ENCODE peak calls at places on chromosomes 6 and 20, in five cellular contexts. R, Y, N, Q and B are unnamed samples.

GRCh38 chr6:5219292-5219691 is 41.5 kb downstream of the LYRM4 start:
- DNase-seq in N (no peak), Q (no peak), Y (no peak), R (no peak), B (no peak)

GRCh38 chr6:75546401-75546800 is 52.8 kb upstream of the FILIP1 start:
- DNase-seq in Y (peak; percentile 30), R (no peak), Q (peak; percentile 50), N (no peak), B (peak; percentile 12)

GRCh38 chr6:81937296-81937937 is 184.9 kb upstream of the TENT5A start:
- DNase-seq in N (no peak), Y (peak; percentile 49), Q (peak; percentile 36), R (no peak), B (peak; percentile 22)

GRCh38 chr6:138944412-138944811 is 43.6 kb downstream of the REPS1 start:
- DNase-seq in N (no peak), Y (peak; percentile 43), Q (peak; percentile 37), R (no peak), B (peak; percentile 76)

GRCh38 chr6:141244366-141244765 is 888.4 kb upstream of the GJE1 start:
- DNase-seq in Q (no peak), R (no peak), N (no peak), Y (no peak), B (no peak)

GRCh38 chr6:166860392-166860791 is 96.0 kb downstream of the RNASET2 start:
- DNase-seq in Q (no peak), R (no peak), N (no peak), Y (no peak), B (no peak)

GRCh38 chr6:20688710-20689500 is 154.6 kb downstream of the CDKAL1 start:
- DNase-seq in Y (no peak), Q (no peak), N (no peak), R (no peak), B (peak; percentile 55)

GRCh38 chr6:29516108-29516507 is 28.4 kb upstream of the MAS1L start:
- DNase-seq in R (no peak), Y (peak; percentile 46), N (peak; percentile 9), Q (no peak), B (peak; percentile 46)

GRCh38 chr6:42968783-42969182 is 8.2 kb downstream of the GNMT start:
- DNase-seq in Y (no peak), R (no peak), N (no peak), Q (no peak), B (no peak)

GRCh38 chr6:107827541-107827940 is 3.4 kb upstream of the SCML4 start:
- DNase-seq in R (no peak), Y (no peak), N (no peak), Q (no peak), B (no peak)

GRCh38 chr6:99905209-99906106 is 88.6 kb downstream of the MCHR2 start:
- DNase-seq in Q (peak; percentile 70), Y (peak; percentile 67), R (no peak), N (no peak), B (peak; percentile 41)

GRCh38 chr6:17703256-17703694 is 3.5 kb downstream of the NUP153 start:
- DNase-seq in N (no peak), Y (peak; percentile 94), Q (peak; percentile 64), R (no peak), B (peak; percentile 77)

GRCh38 chr6:74631558-74631957 is 574.3 kb downstream of the COL12A1 start:
- DNase-seq in R (no peak), Q (no peak), Y (peak; percentile 30), N (no peak), B (no peak)

GRCh38 chr6:85115876-85116275 is 334.0 kb upstream of the NT5E start:
- DNase-seq in N (no peak), Q (no peak), R (no peak), Y (no peak), B (peak; percentile 59)

GRCh38 chr6:18515767-18516166 is 128.6 kb downstream of the RNF144B start:
- DNase-seq in Q (peak; percentile 35), Y (no peak), R (no peak), N (no peak), B (peak; percentile 35)

GRCh38 chr6:166167801-166168615 is at the start of gene TBXT:
- DNase-seq in R (no peak), N (no peak), Q (no peak), Y (no peak), B (no peak)

GRCh38 chr6:45387236-45387635 is 9.5 kb upstream of the SUPT3H start:
- DNase-seq in Y (peak; percentile 65), N (no peak), Q (peak; percentile 41), R (no peak), B (peak; percentile 64)

GRCh38 chr6:47047479-47048411 is 5.6 kb upstream of the ADGRF1 start:
- DNase-seq in Y (peak; percentile 79), R (peak; percentile 58), N (no peak), Q (peak; percentile 74), B (peak; percentile 88)

GRCh38 chr20:17617868-17618672 is 48.2 kb downstream of the DSTN start:
- DNase-seq in R (peak; percentile 83), N (no peak), Q (no peak), Y (no peak), B (no peak)

GRCh38 chr6:129191275-129191674 is 308.3 kb downstream of the LAMA2 start:
- DNase-seq in R (no peak), Q (no peak), Y (no peak), N (no peak), B (no peak)

GRCh38 chr20:62201173-62202082 is 18.6 kb downstream of the MTG2 start:
- DNase-seq in R (no peak), Y (no peak), N (no peak), Q (no peak), B (no peak)

GRCh38 chr6:10531513-10531912 is 10.4 kb downstream of the GCNT2 start:
- DNase-seq in Q (no peak), Y (no peak), R (no peak), N (no peak), B (no peak)

GRCh38 chr20:21767739-21768223 is 62.3 kb downstream of the PAX1 start:
- DNase-seq in Q (no peak), Y (no peak), N (no peak), R (no peak), B (no peak)

GRCh38 chr20:31833130-31833930 is 12.1 kb downstream of the FOXS1 start:
- DNase-seq in Q (peak; percentile 58), N (peak; percentile 66), R (peak; percentile 66), Y (no peak), B (peak; percentile 72)

GRCh38 chr20:51306521-51307358 is 235.8 kb downstream of the NFATC2 start:
- DNase-seq in Y (peak; percentile 57), N (peak; percentile 40), R (peak; percentile 80), Q (peak; percentile 87), B (peak; percentile 91)

GRCh38 chr20:51661609-51662178 is 106.5 kb downstream of the ATP9A start:
- DNase-seq in N (peak; percentile 12), Q (peak; percentile 44), R (no peak), Y (peak; percentile 53), B (peak; percentile 77)

GRCh38 chr6:147132889-147133288 is 71.3 kb upstream of the STXBP5 start:
- DNase-seq in Y (peak; percentile 50), R (no peak), N (no peak), Q (no peak), B (peak; percentile 53)

GRCh38 chr6:142367501-142368018 is 65.8 kb downstream of the ADGRG6 start:
- DNase-seq in Q (no peak), R (no peak), N (no peak), Y (peak; percentile 63), B (no peak)

GRCh38 chr6:122033564-122034181 is 365.8 kb upstream of the HSF2 start:
- DNase-seq in Q (peak; percentile 70), Y (peak; percentile 78), R (no peak), N (no peak), B (peak; percentile 72)

GRCh38 chr6:33678246-33678931 is 33.1 kb downstream of the UQCC2 start:
- DNase-seq in Y (no peak), R (no peak), N (no peak), Q (no peak), B (no peak)